ENCODE peak calls at places on chromosomes 1 and 21, in six cellular contexts. R, U, G, D, P and Q are unnamed samples.

GRCh38 chr21:34992736-34993135 is 56.4 kb downstream of the RUNX1 start:
- DNase-seq in R (peak; percentile 89), U (no peak), G (no peak), D (no peak), P (peak; percentile 77), Q (no peak)

GRCh38 chr1:8276173-8276914 is 41.6 kb upstream of the SLC45A1 start:
- DNase-seq in R (no peak), U (no peak), G (no peak), D (no peak), P (no peak), Q (no peak)

GRCh38 chr1:245458234-245458633 is 303.4 kb downstream of the KIF26B start:
- DNase-seq in R (no peak), U (no peak), G (no peak), D (no peak), P (no peak), Q (no peak)

GRCh38 chr1:32676945-32677344 is 25.6 kb downstream of the SYNC start:
- DNase-seq in R (no peak), U (no peak), G (no peak), D (no peak), P (no peak), Q (no peak)

GRCh38 chr1:203544485-203544884 is 50.5 kb downstream of the OPTC start:
- DNase-seq in R (no peak), U (no peak), G (no peak), D (no peak), P (no peak), Q (no peak)

GRCh38 chr21:43600642-43601397 is 58.5 kb downstream of the HSF2BP start:
- DNase-seq in R (peak; percentile 91), U (peak; percentile 26), G (no peak), D (peak; percentile 27), P (peak; percentile 81), Q (no peak)

GRCh38 chr1:153028771-153029170 is 2.2 kb upstream of the SPRR1B start:
- DNase-seq in R (no peak), U (no peak), G (no peak), D (no peak), P (no peak), Q (no peak)

GRCh38 chr21:42214081-42214750 is 4.7 kb upstream of the ABCG1 start:
- DNase-seq in R (no peak), U (no peak), G (no peak), D (no peak), P (no peak), Q (no peak)